ENCODE peak calls at places on chromosomes 13 and 19, in eight cellular contexts. L is EL; N is endodermal cell; E is HFFc6; R is heart right ventricle; Q is neural progenitor cell; X is C1 segment of cervical spinal cord; M is effector CD4-positive, alpha-beta T cell. H is an unnamed sample.

GRCh38 chr13:111251646-111252448 is 68.6 kb upstream of the TEX29 start:
- DNase-seq in M (no peak), X (no peak), R (no peak), N (no peak), E (no peak), Q (no peak), L (peak; percentile 17), H (peak; percentile 35)

GRCh38 chr19:36051637-36052036 is 2.4 kb downstream of the THAP8 start:
- DNase-seq in N (peak; percentile 80), Q (no peak), E (no peak), L (no peak), X (no peak), R (no peak), M (no peak), H (no peak)

GRCh38 chr13:36530050-36530789 is 97.9 kb downstream of the CCNA1 start:
- DNase-seq in L (no peak), Q (peak; percentile 29), E (no peak), X (no peak), M (no peak), R (no peak), N (peak; percentile 68), H (peak; percentile 82)

GRCh38 chr19:55158848-55159793 is 1.6 kb upstream of the TNNI3 start:
- DNase-seq in R (peak; percentile 87), M (no peak), Q (no peak), E (no peak), N (peak; percentile 80), L (peak; percentile 72), X (no peak), H (peak; percentile 44)

GRCh38 chr19:52599241-52599640 is 29.2 kb downstream of the ZNF701 start:
- DNase-seq in X (no peak), R (no peak), L (no peak), Q (no peak), M (no peak), E (no peak), N (no peak), H (no peak)

GRCh38 chr13:103195762-103196161 is 129.5 kb upstream of the SLC10A2 start:
- DNase-seq in R (no peak), N (no peak), E (no peak), M (no peak), X (no peak), Q (no peak), L (no peak), H (peak; percentile 62)

GRCh38 chr19:43934055-43934984 is 762 bp downstream of the ZNF45 start:
- DNase-seq in Q (peak; percentile 4), X (no peak), E (peak; percentile 1), R (no peak), N (no peak), L (peak; percentile 17), M (no peak), H (peak; percentile 13)

GRCh38 chr19:43651758-43652545 is 12.3 kb upstream of the CADM4 start:
- DNase-seq in Q (peak; percentile 75), E (peak; percentile 51), X (peak; percentile 32), L (peak; percentile 67), M (no peak), R (peak; percentile 62), N (peak; percentile 87), H (peak; percentile 72)

GRCh38 chr13:113816248-113816924 is 47.5 kb downstream of the GAS6 start:
- DNase-seq in L (no peak), N (no peak), E (peak; percentile 31), Q (no peak), M (no peak), R (no peak), X (no peak), H (no peak)

GRCh38 chr13:25300861-25301346 is 521 bp upstream of the NUP58 start:
- DNase-seq in L (no peak), X (peak; percentile 55), Q (peak; percentile 5), R (peak; percentile 38), M (no peak), E (no peak), N (peak; percentile 50), H (no peak)

GRCh38 chr13:26679411-26679810 is 81.2 kb downstream of the GPR12 start:
- DNase-seq in R (no peak), M (no peak), L (peak; percentile 64), E (peak; percentile 40), N (no peak), Q (no peak), X (no peak), H (peak; percentile 53)

GRCh38 chr13:113584870-113585671 is 518 bp downstream of the TFDP1 start:
- DNase-seq in L (peak; percentile 23), M (no peak), X (no peak), E (no peak), R (no peak), N (peak; percentile 56), Q (peak; percentile 45), H (no peak)

GRCh38 chr13:112776354-112776753 is 86.5 kb downstream of the ATP11A start:
- DNase-seq in X (no peak), Q (no peak), L (no peak), R (no peak), N (no peak), M (no peak), E (no peak), H (no peak)

GRCh38 chr13:21902709-21903098 is 231.8 kb downstream of the FGF9 start:
- DNase-seq in M (no peak), R (no peak), X (no peak), N (no peak), E (no peak), L (no peak), Q (no peak), H (no peak)

GRCh38 chr13:112912726-112913440 is 56.1 kb upstream of the MCF2L start:
- DNase-seq in M (no peak), R (no peak), E (no peak), N (no peak), Q (no peak), L (no peak), X (no peak), H (no peak)

GRCh38 chr19:1455002-1455335 is 5.0 kb downstream of the APC2 start:
- DNase-seq in M (no peak), Q (no peak), R (no peak), N (no peak), X (no peak), E (no peak), L (no peak), H (peak; percentile 87)

GRCh38 chr19:29277107-29277506 is 64.2 kb upstream of the UQCRFS1 start:
- DNase-seq in X (no peak), N (peak; percentile 87), R (peak; percentile 8), M (peak; percentile 12), L (peak; percentile 53), Q (peak; percentile 46), E (no peak), H (no peak)

GRCh38 chr13:40765602-40766001 is 5.4 kb downstream of the MRPS31 start:
- DNase-seq in X (no peak), R (no peak), N (no peak), M (no peak), E (no peak), L (no peak), Q (no peak), H (no peak)

GRCh38 chr19:18014197-18014596 is 6.2 kb downstream of the ARRDC2 start:
- DNase-seq in E (no peak), L (no peak), X (no peak), Q (no peak), N (no peak), R (no peak), M (peak; percentile 45), H (no peak)

GRCh38 chr13:97648171-97648880 is 214.4 kb downstream of the RAP2A start:
- DNase-seq in R (no peak), M (no peak), E (no peak), N (peak; percentile 60), X (no peak), Q (no peak), L (no peak), H (peak; percentile 84)

GRCh38 chr13:91359071-91359470 is 11.6 kb downstream of the MIR17HG start:
- DNase-seq in N (peak; percentile 40), L (no peak), M (no peak), Q (no peak), R (no peak), X (no peak), E (no peak), H (no peak)

GRCh38 chr13:35917252-35917941 is 213.8 kb downstream of the DCLK1 start:
- DNase-seq in R (no peak), L (peak; percentile 15), N (no peak), M (no peak), Q (no peak), X (peak; percentile 27), E (no peak), H (no peak)

GRCh38 chr13:37495046-37495445 is 103.5 kb downstream of the POSTN start:
- DNase-seq in N (no peak), X (no peak), E (peak; percentile 69), M (no peak), R (no peak), Q (no peak), L (peak; percentile 75), H (peak; percentile 60)

H was measured in epithelial cell of esophagus.